ENCODE peak calls at places on chromosomes 11 and 22, in ten cellular contexts. E, P, Q, H, V, Z, O, S, M and F are unnamed samples.

GRCh38 chr11:114928260-114928870 is 250.0 kb downstream of the NXPE2 start:
- DNase-seq in O (no peak), M (no peak), Z (no peak), V (no peak), S (no peak), Q (no peak), E (no peak), H (no peak), P (no peak), F (no peak)

GRCh38 chr11:76329983-76330382 is 50.9 kb downstream of the THAP12 start:
- DNase-seq in Z (no peak), V (no peak), P (no peak), O (no peak), M (no peak), S (no peak), Q (no peak), E (no peak), H (no peak), F (no peak)

GRCh38 chr11:1760351-1761109 is 3.2 kb downstream of the CTSD start:
- DNase-seq in P (peak; percentile 95), S (no peak), O (no peak), H (peak; percentile 86), Q (no peak), Z (no peak), M (no peak), E (no peak), V (peak; percentile 36), F (no peak)

GRCh38 chr11:66136752-66137123 is 66.7 kb downstream of the PACS1 start:
- DNase-seq in Q (no peak), H (no peak), M (no peak), V (no peak), O (no peak), S (no peak), E (no peak), Z (no peak), P (no peak), F (no peak)

GRCh38 chr22:50342651-50343540 is at the start of gene PPP6R2:
- DNase-seq in Z (peak; percentile 88), E (peak; percentile 81), M (peak; percentile 85), P (no peak), S (peak; percentile 73), H (no peak), O (peak; percentile 91), V (peak; percentile 93), Q (peak; percentile 73), F (peak; percentile 40)

GRCh38 chr11:47305734-47306483 is 36.0 kb downstream of the MADD start:
- DNase-seq in E (no peak), O (no peak), Z (no peak), H (peak; percentile 51), V (no peak), S (no peak), Q (no peak), M (no peak), P (no peak), F (no peak)

GRCh38 chr11:86277741-86278140 is 24.3 kb upstream of the HIKESHI start:
- DNase-seq in H (no peak), S (no peak), E (no peak), O (no peak), M (no peak), P (no peak), Q (no peak), V (no peak), Z (no peak), F (no peak)

GRCh38 chr11:129234978-129235377 is 42.9 kb upstream of the ARHGAP32 start:
- DNase-seq in P (no peak), S (no peak), V (no peak), M (no peak), O (no peak), Q (no peak), H (no peak), Z (no peak), E (no peak), F (no peak)

GRCh38 chr22:48901324-48901723 is 926.3 kb downstream of the BRD1 start:
- DNase-seq in Q (no peak), H (no peak), V (no peak), P (no peak), S (no peak), O (no peak), M (no peak), E (no peak), Z (no peak), F (no peak)

GRCh38 chr11:5489571-5490357 is 1.3 kb downstream of the OR52D1 start:
- DNase-seq in O (no peak), H (no peak), Z (no peak), S (no peak), V (no peak), Q (no peak), M (no peak), E (no peak), P (no peak), F (no peak)